ENCODE peak calls at places on chromosomes 2 and 18, in five cellular contexts. One of them, this sample, is unnamed.

GRCh38 chr2:222796413-222797103 is 64.3 kb upstream of the ACSL3 start:
- DNase-seq in globus pallidus: peak
- DNase-seq in activated T-cell treated with anti-CD3 and anti-CD28 coated beads, Interleukin-2, amount 50 U/mL, for 72 hours: no peak
- DNase-seq in stimulated activated CD4-positive, alpha-beta T cell treated with anti-CD3 and anti-CD28 coated beads, TNF-alpha, amount 100 ng/mL, for 48 hours: no peak
- DNase-seq in nephron progenitor cell: peak
- DNase-seq in this sample: no peak

GRCh38 chr2:209872675-209873074 is 101.0 kb downstream of the UNC80 start:
- DNase-seq in globus pallidus: peak
- DNase-seq in activated T-cell treated with anti-CD3 and anti-CD28 coated beads, Interleukin-2, amount 50 U/mL, for 72 hours: no peak
- DNase-seq in stimulated activated CD4-positive, alpha-beta T cell treated with anti-CD3 and anti-CD28 coated beads, TNF-alpha, amount 100 ng/mL, for 48 hours: no peak
- DNase-seq in nephron progenitor cell: peak
- DNase-seq in this sample: peak

GRCh38 chr18:55402731-55403405 is 185.1 kb downstream of the TCF4 start:
- DNase-seq in globus pallidus: peak
- DNase-seq in activated T-cell treated with anti-CD3 and anti-CD28 coated beads, Interleukin-2, amount 50 U/mL, for 72 hours: no peak
- DNase-seq in stimulated activated CD4-positive, alpha-beta T cell treated with anti-CD3 and anti-CD28 coated beads, TNF-alpha, amount 100 ng/mL, for 48 hours: no peak
- DNase-seq in nephron progenitor cell: no peak
- DNase-seq in this sample: no peak

GRCh38 chr2:103980401-103980800 is 873.5 kb upstream of the POU3F3 start:
- DNase-seq in globus pallidus: no peak
- DNase-seq in activated T-cell treated with anti-CD3 and anti-CD28 coated beads, Interleukin-2, amount 50 U/mL, for 72 hours: no peak
- DNase-seq in stimulated activated CD4-positive, alpha-beta T cell treated with anti-CD3 and anti-CD28 coated beads, TNF-alpha, amount 100 ng/mL, for 48 hours: no peak
- DNase-seq in nephron progenitor cell: no peak
- DNase-seq in this sample: no peak

GRCh38 chr2:74003494-74004211 is 18.9 kb downstream of the TET3 start:
- DNase-seq in globus pallidus: no peak
- DNase-seq in activated T-cell treated with anti-CD3 and anti-CD28 coated beads, Interleukin-2, amount 50 U/mL, for 72 hours: no peak
- DNase-seq in stimulated activated CD4-positive, alpha-beta T cell treated with anti-CD3 and anti-CD28 coated beads, TNF-alpha, amount 100 ng/mL, for 48 hours: no peak
- DNase-seq in nephron progenitor cell: no peak
- DNase-seq in this sample: peak

GRCh38 chr2:163419000-163419575 is 316.7 kb downstream of the FIGN start:
- DNase-seq in globus pallidus: no peak
- DNase-seq in activated T-cell treated with anti-CD3 and anti-CD28 coated beads, Interleukin-2, amount 50 U/mL, for 72 hours: no peak
- DNase-seq in stimulated activated CD4-positive, alpha-beta T cell treated with anti-CD3 and anti-CD28 coated beads, TNF-alpha, amount 100 ng/mL, for 48 hours: no peak
- DNase-seq in nephron progenitor cell: no peak
- DNase-seq in this sample: no peak

GRCh38 chr2:241358470-241358869 is 2.4 kb downstream of the FARP2 start:
- DNase-seq in globus pallidus: no peak
- DNase-seq in activated T-cell treated with anti-CD3 and anti-CD28 coated beads, Interleukin-2, amount 50 U/mL, for 72 hours: no peak
- DNase-seq in stimulated activated CD4-positive, alpha-beta T cell treated with anti-CD3 and anti-CD28 coated beads, TNF-alpha, amount 100 ng/mL, for 48 hours: no peak
- DNase-seq in nephron progenitor cell: no peak
- DNase-seq in this sample: no peak

GRCh38 chr2:218952160-218952559 is 7.3 kb upstream of the CDK5R2 start:
- DNase-seq in globus pallidus: no peak
- DNase-seq in activated T-cell treated with anti-CD3 and anti-CD28 coated beads, Interleukin-2, amount 50 U/mL, for 72 hours: no peak
- DNase-seq in stimulated activated CD4-positive, alpha-beta T cell treated with anti-CD3 and anti-CD28 coated beads, TNF-alpha, amount 100 ng/mL, for 48 hours: no peak
- DNase-seq in nephron progenitor cell: no peak
- DNase-seq in this sample: no peak

GRCh38 chr2:131646669-131647297 is 119.1 kb downstream of the CCDC74A start:
- DNase-seq in globus pallidus: no peak
- DNase-seq in activated T-cell treated with anti-CD3 and anti-CD28 coated beads, Interleukin-2, amount 50 U/mL, for 72 hours: no peak
- DNase-seq in stimulated activated CD4-positive, alpha-beta T cell treated with anti-CD3 and anti-CD28 coated beads, TNF-alpha, amount 100 ng/mL, for 48 hours: no peak
- DNase-seq in nephron progenitor cell: no peak
- DNase-seq in this sample: no peak

GRCh38 chr2:220460257-220460985 is 833.0 kb downstream of the SLC4A3 start:
- DNase-seq in globus pallidus: no peak
- DNase-seq in activated T-cell treated with anti-CD3 and anti-CD28 coated beads, Interleukin-2, amount 50 U/mL, for 72 hours: no peak
- DNase-seq in stimulated activated CD4-positive, alpha-beta T cell treated with anti-CD3 and anti-CD28 coated beads, TNF-alpha, amount 100 ng/mL, for 48 hours: no peak
- DNase-seq in nephron progenitor cell: no peak
- DNase-seq in this sample: no peak

GRCh38 chr2:44120428-44120827 is 48.2 kb upstream of the PPM1B start:
- DNase-seq in globus pallidus: no peak
- DNase-seq in activated T-cell treated with anti-CD3 and anti-CD28 coated beads, Interleukin-2, amount 50 U/mL, for 72 hours: peak
- DNase-seq in stimulated activated CD4-positive, alpha-beta T cell treated with anti-CD3 and anti-CD28 coated beads, TNF-alpha, amount 100 ng/mL, for 48 hours: peak
- DNase-seq in nephron progenitor cell: no peak
- DNase-seq in this sample: no peak

GRCh38 chr2:192315543-192315942 is 120.8 kb upstream of the TMEFF2 start:
- DNase-seq in globus pallidus: no peak
- DNase-seq in activated T-cell treated with anti-CD3 and anti-CD28 coated beads, Interleukin-2, amount 50 U/mL, for 72 hours: no peak
- DNase-seq in stimulated activated CD4-positive, alpha-beta T cell treated with anti-CD3 and anti-CD28 coated beads, TNF-alpha, amount 100 ng/mL, for 48 hours: no peak
- DNase-seq in nephron progenitor cell: no peak
- DNase-seq in this sample: no peak

This sample was measured in frontal cortex.